ENCODE peak calls at places on chromosomes 5 and 9, in four cellular contexts. V is ovary, Y is left ventricle myocardium inferior, I is Peyer's patch. B is an unnamed sample.

GRCh38 chr5:149162401-149163084 is 21.2 kb downstream of the ABLIM3 start:
- DNase-seq in V (no peak), Y (no peak), I (no peak), B (no peak)

GRCh38 chr9:96186601-96187011 is 115.4 kb downstream of the HSD17B3 start:
- DNase-seq in V (peak; percentile 52), Y (no peak), I (no peak), B (peak; percentile 61)

GRCh38 chr5:54083851-54084250 is 226.5 kb downstream of the ARL15 start:
- DNase-seq in V (no peak), Y (no peak), I (no peak), B (no peak)

GRCh38 chr5:61450170-61450815 is 118.2 kb downstream of the ZSWIM6 start:
- DNase-seq in V (no peak), Y (no peak), I (no peak), B (no peak)

GRCh38 chr5:79795764-79796398 is 106.2 kb downstream of the CMYA5 start:
- DNase-seq in V (peak; percentile 47), Y (peak; percentile 59), I (no peak), B (no peak)

GRCh38 chr5:10747678-10748622 is 13.1 kb downstream of the DAP start:
- DNase-seq in V (no peak), Y (no peak), I (no peak), B (no peak)

GRCh38 chr5:53991942-53992341 is 318.4 kb downstream of the ARL15 start:
- DNase-seq in V (no peak), Y (no peak), I (no peak), B (no peak)

GRCh38 chr5:82396871-82397514 is 118.8 kb upstream of the RPS23 start:
- DNase-seq in V (peak; percentile 59), Y (peak; percentile 72), I (no peak), B (no peak)

GRCh38 chr9:18489861-18490260 is 15.9 kb downstream of the ADAMTSL1 start:
- DNase-seq in V (no peak), Y (no peak), I (no peak), B (no peak)

GRCh38 chr9:81666123-81666522 is 23.2 kb downstream of the TLE1 start:
- DNase-seq in V (no peak), Y (no peak), I (no peak), B (no peak)

GRCh38 chr5:158382473-158382872 is 523.5 kb upstream of the CLINT1 start:
- DNase-seq in V (peak; percentile 78), Y (peak; percentile 60), I (no peak), B (no peak)

GRCh38 chr9:87498046-87498815 is 564 bp downstream of the DAPK1 start:
- DNase-seq in V (peak; percentile 74), Y (peak; percentile 31), I (no peak), B (peak; percentile 62)

GRCh38 chr9:93209576-93210323 is 25.8 kb downstream of the WNK2 start:
- DNase-seq in V (no peak), Y (no peak), I (no peak), B (no peak)

GRCh38 chr9:100070071-100070470 is 28.7 kb downstream of the ERP44 start:
- DNase-seq in V (no peak), Y (no peak), I (no peak), B (no peak)

GRCh38 chr5:52777186-52777585 is 10.5 kb upstream of the ITGA1 start:
- DNase-seq in V (no peak), Y (no peak), I (no peak), B (no peak)

GRCh38 chr9:34606908-34607307 is 5.0 kb downstream of the RPP25L start:
- DNase-seq in V (no peak), Y (no peak), I (no peak), B (peak; percentile 24)

GRCh38 chr5:59799668-59800374 is 93.7 kb downstream of the PDE4D start:
- DNase-seq in V (no peak), Y (no peak), I (no peak), B (peak; percentile 56)

GRCh38 chr5:151707566-151707965 is 20.9 kb upstream of the SPARC start:
- DNase-seq in V (no peak), Y (no peak), I (no peak), B (no peak)

GRCh38 chr9:89535461-89535860 is 37.5 kb upstream of the SEMA4D start:
- DNase-seq in V (no peak), Y (no peak), I (no peak), B (no peak)

GRCh38 chr5:158852622-158853021 is 247.1 kb downstream of the EBF1 start:
- DNase-seq in V (no peak), Y (no peak), I (no peak), B (no peak)

GRCh38 chr5:93789173-93790070 is 48.0 kb upstream of the POU5F2 start:
- DNase-seq in V (no peak), Y (no peak), I (no peak), B (no peak)

GRCh38 chr9:38685535-38685934 is 34.4 kb downstream of the FAM240B start:
- DNase-seq in V (no peak), Y (no peak), I (no peak), B (no peak)

GRCh38 chr9:133774799-133775198 is 36.6 kb upstream of the SARDH start:
- DNase-seq in V (peak; percentile 28), Y (peak; percentile 4), I (no peak), B (no peak)

GRCh38 chr9:133777871-133778270 is 39.7 kb upstream of the SARDH start:
- DNase-seq in V (no peak), Y (no peak), I (no peak), B (no peak)

GRCh38 chr9:133773889-133774655 is 35.9 kb upstream of the SARDH start:
- DNase-seq in V (peak; percentile 12), Y (peak; percentile 2), I (no peak), B (no peak)

GRCh38 chr9:133777111-133777791 is 39.1 kb upstream of the SARDH start:
- DNase-seq in V (no peak), Y (peak; percentile 14), I (no peak), B (no peak)

DNA sequence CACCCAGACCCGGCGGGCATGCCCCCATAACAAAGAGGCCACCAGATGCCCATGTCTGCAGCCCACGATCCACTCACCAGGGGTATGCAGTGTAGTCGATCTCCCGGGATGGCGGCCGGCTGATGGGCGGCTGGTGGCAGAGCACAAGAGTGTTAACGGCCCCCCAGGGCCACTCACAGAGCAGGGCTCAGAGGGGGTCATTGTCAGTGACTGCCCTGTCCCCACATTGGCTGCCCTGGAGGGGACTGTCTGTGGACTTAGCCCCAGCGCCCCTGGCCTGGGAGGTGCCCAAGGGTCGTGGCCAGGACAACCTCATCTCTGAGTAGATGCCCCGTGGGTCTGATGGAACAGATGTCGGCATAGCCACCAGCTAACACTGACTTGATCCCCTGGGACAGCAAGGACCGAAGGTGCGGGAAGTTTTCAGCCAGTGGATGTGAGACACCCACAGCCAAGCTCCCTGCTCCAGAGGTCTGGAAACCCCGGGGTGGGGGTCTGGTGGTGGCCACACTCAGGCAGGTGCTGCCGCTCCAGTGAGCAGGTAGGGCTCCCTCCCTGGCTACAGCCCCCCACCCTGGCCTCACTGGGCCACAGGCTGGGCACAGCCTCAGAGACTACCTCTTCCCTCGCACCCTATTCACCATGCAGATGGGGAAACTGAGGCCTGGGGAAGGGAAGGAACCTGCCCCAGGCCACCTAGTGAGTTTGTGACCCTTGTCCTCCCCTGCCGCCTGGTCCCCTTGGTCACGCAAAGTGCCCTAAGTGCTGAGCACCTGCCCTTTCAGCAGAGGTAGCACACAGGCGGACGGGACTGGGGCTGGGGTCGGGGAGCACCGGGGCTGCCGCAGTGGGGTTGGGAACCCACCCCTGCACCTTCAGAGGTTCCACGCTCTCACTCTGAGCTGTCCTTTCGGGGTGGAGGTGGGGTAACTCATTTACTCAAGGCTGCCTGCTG is 38.1 kb upstream of the SARDH start:
- DNase-seq in V (no peak), Y (peak; percentile 15), I (no peak), B (no peak)
- H3K36me3 ChIP-seq in V (no peaks in the 10 kb centered on the region), Y (peaks cover 52% of the 10 kb centered on the region), I (no peaks in the 10 kb centered on the region), B (peaks cover 24% of the 10 kb centered on the region)

GRCh38 chr9:83623634-83623991 is 670 bp downstream of the IDNK start:
- DNase-seq in V (no peak), Y (no peak), I (no peak), B (no peak)

GRCh38 chr9:83625120-83625710 is 2.3 kb downstream of the IDNK start:
- DNase-seq in V (no peak), Y (no peak), I (no peak), B (no peak)

GRCh38 chr9:83622433-83622813 is 520 bp upstream of the IDNK start:
- DNase-seq in V (no peak), Y (no peak), I (peak; percentile 30), B (no peak)

GRCh38 chr9:83620841-83621636 is 1.9 kb upstream of the IDNK start:
- DNase-seq in V (no peak), Y (peak; percentile 21), I (peak; percentile 41), B (peak; percentile 58)

GRCh38 chr9:83622814-83623633 is at the start of gene IDNK:
- DNase-seq in V (peak; percentile 77), Y (peak; percentile 73), I (peak; percentile 72), B (peak; percentile 77)
- H3K4me3 ChIP-seq in V (peak within 1 kb of the TSS; percentile 77), Y (peak within 1 kb of the TSS; percentile 81), I (peak within 1 kb of the TSS; percentile 79), B (peak within 1 kb of the TSS; percentile 65)

DNA sequence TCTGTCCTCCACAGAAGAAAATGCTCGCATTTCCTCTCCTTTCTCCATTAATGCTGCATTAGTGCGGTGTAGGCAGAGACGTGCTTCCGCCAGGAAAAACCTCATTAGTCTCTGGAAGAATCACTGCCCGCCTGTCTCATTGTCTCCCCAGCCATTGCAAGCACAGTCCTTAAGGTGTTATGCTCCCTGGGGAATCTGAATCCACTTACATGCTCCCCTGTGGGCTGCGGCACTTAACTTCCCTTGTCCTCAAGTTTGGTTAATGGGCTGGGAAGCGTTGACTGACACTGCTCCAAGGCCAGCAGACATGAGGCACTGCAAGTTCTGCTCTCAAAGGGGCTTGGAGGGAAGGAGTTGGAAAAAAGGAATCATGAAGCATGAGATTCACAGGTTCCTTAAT is 41.6 kb downstream of the TARS1 start:
- DNase-seq in V (no peak), Y (no peak), I (no peak), B (no peak)
- H3K36me3 ChIP-seq in V (no peaks in the 10 kb centered on the region), Y (peaks cover 15% of the 10 kb centered on the region), I (no peaks in the 10 kb centered on the region), B (no peaks in the 10 kb centered on the region)

GRCh38 chr5:64144429-64145215 is 21.0 kb upstream of the RNF180 start:
- DNase-seq in V (no peak), Y (no peak), I (no peak), B (no peak)
- H3K4me3 ChIP-seq in V (no peak overlapping the region), Y (no peak overlapping the region), I (no peak overlapping the region), B (no peak overlapping the region)

GRCh38 chr9:114643906-114644305 is 13.7 kb downstream of the TEX53 start:
- DNase-seq in V (no peak), Y (no peak), I (no peak), B (no peak)
- H3K36me3 ChIP-seq in V (no peaks in the 10 kb centered on the region), Y (peaks cover 30% of the 10 kb centered on the region), I (no peaks in the 10 kb centered on the region), B (no peaks in the 10 kb centered on the region)

GRCh38 chr9:102740578-102740977 is 254.6 kb upstream of the CYLC2 start:
- DNase-seq in V (no peak), Y (no peak), I (no peak), B (no peak)
- H3K4me3 ChIP-seq in V (no peak overlapping the region), Y (no peak overlapping the region), I (no peak overlapping the region), B (no peak overlapping the region)

GRCh38 chr9:125463926-125464325 is 202.3 kb downstream of the GAPVD1 start:
- DNase-seq in V (no peak), Y (no peak), I (no peak), B (no peak)
- H3K36me3 ChIP-seq in V (no peaks in the 10 kb centered on the region), Y (no peaks in the 10 kb centered on the region), I (no peaks in the 10 kb centered on the region), B (no peaks in the 10 kb centered on the region)

GRCh38 chr5:38168029-38168428 is 90.3 kb upstream of the EGFLAM start:
- DNase-seq in V (no peak), Y (no peak), I (no peak), B (no peak)
- H3K4me3 ChIP-seq in V (no peak overlapping the region), Y (peak overlapping the region; percentile 22), I (no peak overlapping the region), B (no peak overlapping the region)